ENCODE peak calls at places on chromosomes 16 and 17, in six cellular contexts. One of them, this sample, is unnamed.

GRCh38 chr17:22310717-22311686 is 618.7 kb downstream of the KCNJ18 start:
- DNase-seq in chondrocyte: no peak
- DNase-seq in mesothelial cell of epicardium: no peak
- DNase-seq in endothelial cell of umbilical vein: no peak
- DNase-seq in RWPE1: no peak
- DNase-seq in GM23338: peak; percentile 4
- DNase-seq in this sample: no peak

GRCh38 chr17:82397449-82398335 is 20.5 kb upstream of the HEXD start:
- DNase-seq in GM23338: no peak
- DNase-seq in chondrocyte: no peak
- DNase-seq in mesothelial cell of epicardium: no peak
- DNase-seq in endothelial cell of umbilical vein: no peak
- DNase-seq in RWPE1: no peak
- DNase-seq in this sample: no peak

GRCh38 chr16:28309811-28310311 is 17.5 kb downstream of the SBK1 start:
- DNase-seq in GM23338: no peak
- DNase-seq in endothelial cell of umbilical vein: no peak
- DNase-seq in RWPE1: no peak
- DNase-seq in chondrocyte: no peak
- DNase-seq in mesothelial cell of epicardium: no peak
- DNase-seq in this sample: no peak

GRCh38 chr16:86447228-86447627 is 63.1 kb upstream of the FOXF1 start:
- DNase-seq in GM23338: no peak
- DNase-seq in mesothelial cell of epicardium: no peak
- DNase-seq in chondrocyte: no peak
- DNase-seq in endothelial cell of umbilical vein: no peak
- DNase-seq in RWPE1: no peak
- DNase-seq in this sample: no peak

GRCh38 chr17:51761105-51761504 is 397.4 kb downstream of the CA10 start:
- DNase-seq in chondrocyte: no peak
- DNase-seq in RWPE1: no peak
- DNase-seq in endothelial cell of umbilical vein: no peak
- DNase-seq in mesothelial cell of epicardium: no peak
- DNase-seq in GM23338: no peak
- DNase-seq in this sample: no peak

GRCh38 chr17:68302066-68302564 is 10.8 kb downstream of the ARSG start:
- DNase-seq in GM23338: no peak
- DNase-seq in RWPE1: no peak
- DNase-seq in mesothelial cell of epicardium: no peak
- DNase-seq in chondrocyte: no peak
- DNase-seq in endothelial cell of umbilical vein: peak; percentile 97
- DNase-seq in this sample: no peak

GRCh38 chr16:66427451-66427860 is 361 bp downstream of the BEAN1 start:
- DNase-seq in chondrocyte: no peak
- DNase-seq in GM23338: peak; percentile 59
- DNase-seq in mesothelial cell of epicardium: no peak
- DNase-seq in RWPE1: no peak
- DNase-seq in endothelial cell of umbilical vein: no peak
- DNase-seq in this sample: no peak

GRCh38 chr17:259341-259976 is 78.0 kb upstream of the DOC2B start:
- DNase-seq in GM23338: peak; percentile 84
- DNase-seq in mesothelial cell of epicardium: no peak
- DNase-seq in endothelial cell of umbilical vein: peak; percentile 26
- DNase-seq in RWPE1: no peak
- DNase-seq in chondrocyte: peak; percentile 46
- DNase-seq in this sample: no peak

GRCh38 chr17:5788266-5788900 is 204.1 kb upstream of the NLRP1 start:
- DNase-seq in GM23338: no peak
- DNase-seq in RWPE1: peak; percentile 67
- DNase-seq in mesothelial cell of epicardium: no peak
- DNase-seq in endothelial cell of umbilical vein: peak; percentile 45
- DNase-seq in chondrocyte: no peak
- DNase-seq in this sample: peak; percentile 32

GRCh38 chr17:46876353-46876887 is 25.0 kb downstream of the WNT9B start:
- DNase-seq in GM23338: peak; percentile 78
- DNase-seq in chondrocyte: peak; percentile 89
- DNase-seq in endothelial cell of umbilical vein: no peak
- DNase-seq in RWPE1: peak; percentile 45
- DNase-seq in mesothelial cell of epicardium: no peak
- DNase-seq in this sample: peak; percentile 46

GRCh38 chr16:86679490-86679889 is 101.1 kb downstream of the FOXL1 start:
- DNase-seq in chondrocyte: no peak
- DNase-seq in endothelial cell of umbilical vein: no peak
- DNase-seq in GM23338: no peak
- DNase-seq in mesothelial cell of epicardium: no peak
- DNase-seq in RWPE1: no peak
- DNase-seq in this sample: peak; percentile 34

GRCh38 chr16:57609541-57610401 is 18.7 kb upstream of the ADGRG1 start:
- DNase-seq in endothelial cell of umbilical vein: peak; percentile 53
- DNase-seq in mesothelial cell of epicardium: no peak
- DNase-seq in GM23338: no peak
- DNase-seq in chondrocyte: peak; percentile 51
- DNase-seq in RWPE1: no peak
- DNase-seq in this sample: no peak

GRCh38 chr16:87686697-87687570 is 78.9 kb downstream of the KLHDC4 start:
- DNase-seq in chondrocyte: no peak
- DNase-seq in GM23338: no peak
- DNase-seq in mesothelial cell of epicardium: no peak
- DNase-seq in endothelial cell of umbilical vein: no peak
- DNase-seq in RWPE1: no peak
- DNase-seq in this sample: no peak

GRCh38 chr16:11674001-11674817 is 6.0 kb downstream of the SNN start:
- DNase-seq in RWPE1: no peak
- DNase-seq in GM23338: no peak
- DNase-seq in endothelial cell of umbilical vein: no peak
- DNase-seq in chondrocyte: peak; percentile 91
- DNase-seq in mesothelial cell of epicardium: no peak
- DNase-seq in this sample: no peak

GRCh38 chr16:11676799-11677198 is 8.5 kb downstream of the SNN start:
- DNase-seq in endothelial cell of umbilical vein: no peak
- DNase-seq in RWPE1: peak; percentile 62
- DNase-seq in chondrocyte: peak; percentile 68
- DNase-seq in mesothelial cell of epicardium: no peak
- DNase-seq in GM23338: no peak
- DNase-seq in this sample: peak; percentile 40

GRCh38 chr16:11674818-11675560 is 6.7 kb downstream of the SNN start:
- DNase-seq in GM23338: peak; percentile 30
- DNase-seq in endothelial cell of umbilical vein: peak; percentile 41
- DNase-seq in mesothelial cell of epicardium: no peak
- DNase-seq in RWPE1: peak; percentile 25
- DNase-seq in chondrocyte: peak; percentile 64
- DNase-seq in this sample: peak; percentile 71

GRCh38 chr16:11677451-11677951 is 9.2 kb downstream of the SNN start:
- DNase-seq in endothelial cell of umbilical vein: no peak
- DNase-seq in RWPE1: no peak
- DNase-seq in mesothelial cell of epicardium: no peak
- DNase-seq in chondrocyte: peak; percentile 33
- DNase-seq in GM23338: no peak
- DNase-seq in this sample: no peak

DNA sequence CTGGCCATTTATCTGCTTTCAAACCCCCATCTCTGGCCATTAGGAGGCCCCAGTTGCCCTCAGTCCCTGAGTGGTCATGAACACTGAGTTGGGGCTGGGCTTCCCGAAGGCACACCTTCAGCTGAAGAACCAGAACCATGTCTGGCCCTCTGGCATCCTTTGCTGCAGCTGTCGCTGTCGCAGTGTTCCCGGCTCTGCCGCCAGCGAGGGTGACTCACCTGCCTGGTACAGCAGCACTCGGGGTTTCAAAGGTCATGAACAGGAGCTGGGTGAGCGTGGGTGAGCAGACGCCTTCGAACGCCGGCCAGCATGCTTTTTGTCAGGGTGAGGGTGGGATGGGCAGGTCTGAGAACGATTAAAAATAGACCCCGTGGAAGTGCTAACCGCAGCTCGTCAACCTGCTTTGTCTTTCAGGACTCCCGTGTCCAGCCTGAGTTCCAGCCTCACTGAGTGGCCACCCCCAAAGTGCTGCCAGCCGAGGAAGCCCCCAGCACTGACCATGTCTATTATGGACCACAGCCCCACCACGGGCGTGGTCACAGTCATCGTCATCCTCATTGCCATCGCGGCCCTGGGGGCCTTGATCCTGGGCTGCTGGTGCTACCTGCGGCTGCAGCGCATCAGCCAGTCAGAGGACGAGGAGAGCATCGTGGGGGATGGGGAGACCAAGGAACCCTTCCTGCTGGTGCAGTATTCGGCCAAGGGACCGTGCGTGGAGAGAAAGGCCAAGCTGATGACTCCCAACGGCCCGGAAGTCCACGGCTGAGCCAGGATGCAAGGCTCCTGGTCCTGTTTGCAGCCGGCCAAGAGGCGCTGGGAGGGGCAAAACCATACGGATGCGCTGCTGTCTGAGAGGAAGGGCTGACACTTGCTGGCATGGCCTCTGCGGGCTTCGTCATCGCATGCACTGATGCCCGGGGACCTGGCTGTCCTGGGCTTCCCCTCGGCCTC is 7.6 kb downstream of the SNN start:
- DNase-seq in RWPE1: peak; percentile 52
- DNase-seq in endothelial cell of umbilical vein: no peak
- DNase-seq in mesothelial cell of epicardium: no peak
- DNase-seq in chondrocyte: peak; percentile 84
- DNase-seq in GM23338: peak; percentile 40
- DNase-seq in this sample: peak; percentile 80
- TF ChIP-seq CTCF in RWPE1: no peak
- TF ChIP-seq CTCF in endothelial cell of umbilical vein: no peak
- TF ChIP-seq CTCF in mesothelial cell of epicardium: no peak
- TF ChIP-seq CTCF in chondrocyte: no peak
- TF ChIP-seq CTCF in GM23338: no peak
- TF ChIP-seq CTCF in this sample: no peak

GRCh38 chr16:69793521-69793920 is 31.4 kb downstream of the WWP2 start:
- DNase-seq in endothelial cell of umbilical vein: no peak
- DNase-seq in GM23338: no peak
- DNase-seq in chondrocyte: no peak
- DNase-seq in RWPE1: no peak
- DNase-seq in mesothelial cell of epicardium: no peak
- DNase-seq in this sample: no peak

GRCh38 chr16:69804283-69804682 is 42.2 kb downstream of the WWP2 start:
- DNase-seq in RWPE1: no peak
- DNase-seq in GM23338: no peak
- DNase-seq in endothelial cell of umbilical vein: no peak
- DNase-seq in chondrocyte: no peak
- DNase-seq in mesothelial cell of epicardium: no peak
- DNase-seq in this sample: no peak

GRCh38 chr16:69799601-69800000 is 37.5 kb downstream of the WWP2 start:
- DNase-seq in RWPE1: no peak
- DNase-seq in mesothelial cell of epicardium: no peak
- DNase-seq in chondrocyte: no peak
- DNase-seq in GM23338: no peak
- DNase-seq in endothelial cell of umbilical vein: no peak
- DNase-seq in this sample: no peak

GRCh38 chr16:69796285-69797118 is 34.4 kb downstream of the WWP2 start:
- DNase-seq in GM23338: peak; percentile 88
- DNase-seq in endothelial cell of umbilical vein: peak; percentile 71
- DNase-seq in mesothelial cell of epicardium: no peak
- DNase-seq in chondrocyte: no peak
- DNase-seq in RWPE1: peak; percentile 61
- DNase-seq in this sample: peak; percentile 75

DNA sequence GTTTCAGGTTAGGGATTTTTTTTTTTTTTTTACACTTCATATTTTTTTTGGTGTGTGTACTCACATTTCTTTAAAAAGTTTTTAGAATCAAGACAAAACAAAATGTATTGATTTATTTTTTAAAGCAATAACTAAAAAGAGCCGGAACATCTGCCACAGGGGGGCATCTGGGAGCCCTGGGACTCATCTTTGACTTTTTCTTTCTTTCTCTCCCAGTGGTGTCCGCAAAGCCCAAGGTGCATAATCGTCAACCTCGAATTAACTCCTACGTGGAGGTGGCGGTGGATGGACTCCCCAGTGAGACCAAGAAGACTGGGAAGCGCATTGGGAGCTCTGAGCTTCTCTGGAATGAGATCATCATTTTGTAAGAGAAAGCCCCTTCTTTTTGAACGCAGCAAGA is 36.3 kb downstream of the WWP2 start:
- DNase-seq in endothelial cell of umbilical vein: no peak
- DNase-seq in RWPE1: no peak
- DNase-seq in chondrocyte: no peak
- DNase-seq in GM23338: peak; percentile 43
- DNase-seq in mesothelial cell of epicardium: no peak
- DNase-seq in this sample: no peak
- TF ChIP-seq CTCF in endothelial cell of umbilical vein: no peak
- TF ChIP-seq CTCF in RWPE1: no peak
- TF ChIP-seq CTCF in chondrocyte: peak; percentile 82
- TF ChIP-seq CTCF in GM23338: peak; percentile 53
- TF ChIP-seq CTCF in mesothelial cell of epicardium: no peak
- TF ChIP-seq CTCF in this sample: no peak

GRCh38 chr17:42623732-42624596 is 14.5 kb downstream of the TUBG1 start:
- DNase-seq in chondrocyte: no peak
- DNase-seq in endothelial cell of umbilical vein: peak; percentile 57
- DNase-seq in mesothelial cell of epicardium: no peak
- DNase-seq in GM23338: no peak
- DNase-seq in RWPE1: peak; percentile 92
- DNase-seq in this sample: peak; percentile 75

GRCh38 chr17:42617956-42618431 is 8.5 kb downstream of the TUBG1 start:
- DNase-seq in RWPE1: no peak
- DNase-seq in GM23338: no peak
- DNase-seq in endothelial cell of umbilical vein: no peak
- DNase-seq in chondrocyte: no peak
- DNase-seq in mesothelial cell of epicardium: no peak
- DNase-seq in this sample: peak; percentile 14

GRCh38 chr17:42613699-42614295 is 4.3 kb downstream of the TUBG1 start:
- DNase-seq in mesothelial cell of epicardium: no peak
- DNase-seq in GM23338: no peak
- DNase-seq in chondrocyte: no peak
- DNase-seq in RWPE1: no peak
- DNase-seq in endothelial cell of umbilical vein: no peak
- DNase-seq in this sample: no peak

GRCh38 chr17:42618442-42619150 is 9.1 kb downstream of the TUBG1 start:
- DNase-seq in chondrocyte: no peak
- DNase-seq in mesothelial cell of epicardium: no peak
- DNase-seq in endothelial cell of umbilical vein: no peak
- DNase-seq in GM23338: peak; percentile 91
- DNase-seq in RWPE1: peak; percentile 70
- DNase-seq in this sample: peak; percentile 80
- TF ChIP-seq CTCF in chondrocyte: peak; percentile 31
- TF ChIP-seq CTCF in mesothelial cell of epicardium: no peak
- TF ChIP-seq CTCF in endothelial cell of umbilical vein: no peak
- TF ChIP-seq CTCF in GM23338: peak; percentile 49
- TF ChIP-seq CTCF in RWPE1: peak; percentile 58
- TF ChIP-seq CTCF in this sample: peak; percentile 47

DNA sequence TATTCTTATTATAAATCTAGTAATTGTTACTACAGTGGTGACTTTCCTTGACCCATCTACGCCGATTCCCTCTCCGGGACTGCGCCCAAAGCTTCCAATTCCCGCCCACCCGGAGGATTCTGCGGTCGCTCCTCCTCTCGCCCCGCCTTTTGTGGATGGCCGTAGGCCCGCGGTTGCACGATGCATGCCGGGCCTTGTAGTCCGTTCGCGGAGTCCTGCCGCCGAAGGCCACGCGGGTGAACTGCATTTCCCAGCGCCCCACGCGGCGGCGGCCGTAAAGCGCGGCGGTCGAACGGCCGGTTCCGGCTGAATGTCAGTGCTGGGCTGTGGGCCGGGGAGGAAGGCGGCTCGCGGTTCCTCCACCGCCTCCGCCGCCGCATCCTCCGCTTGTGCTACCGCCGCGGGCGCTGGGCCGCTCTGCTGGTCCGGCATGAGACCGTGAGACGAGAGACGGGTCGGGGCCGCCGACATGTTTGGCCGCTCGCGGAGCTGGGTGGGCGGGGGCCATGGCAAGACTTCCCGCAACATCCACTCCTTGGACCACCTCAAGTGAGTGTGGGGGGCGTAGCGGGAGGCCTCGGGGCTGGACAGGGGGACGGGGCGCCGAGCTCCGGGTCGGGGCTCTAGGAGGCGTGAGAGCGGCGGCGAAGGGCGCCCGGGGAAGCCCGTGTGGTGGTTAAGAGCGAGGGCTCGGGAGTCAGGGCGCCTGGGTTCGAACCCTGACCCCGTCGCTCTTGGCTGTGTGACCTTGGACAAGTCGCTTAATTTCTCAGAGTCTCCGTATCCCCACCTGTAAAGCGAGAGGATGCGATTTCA is at the start of gene CLEC16A:
- DNase-seq in endothelial cell of umbilical vein: peak; percentile 98
- DNase-seq in mesothelial cell of epicardium: peak; percentile 91
- DNase-seq in chondrocyte: peak; percentile 99
- DNase-seq in RWPE1: peak; percentile 95
- DNase-seq in GM23338: peak; percentile 98
- DNase-seq in this sample: peak; percentile 95
- TF ChIP-seq CTCF in endothelial cell of umbilical vein: no peak
- TF ChIP-seq CTCF in mesothelial cell of epicardium: peak; percentile 28
- TF ChIP-seq CTCF in chondrocyte: peak; percentile 35
- TF ChIP-seq CTCF in RWPE1: no peak
- TF ChIP-seq CTCF in GM23338: no peak
- TF ChIP-seq CTCF in this sample: no peak

This sample was measured in MCF 10A.